ENCODE peak calls at places on chromosomes 13 and 19, in eight cellular contexts. N is lower lobe of right lung, P is upper lobe of right lung, U is IMR-90, S is fibroblast of lung, A is trophoblast cell, X is esophagus squamous epithelium, I is adrenal gland. K is an unnamed sample. For H3K4me1, the result is how much of the 10 kb centered on the place peaks cover.

GRCh38 chr13:39201075-39201630 is 162.9 kb downstream of the NHLRC3 start:
- DNase-seq in P (no peak), N (no peak), I (no peak), S (no peak), U (no peak), A (no peak), X (no peak), K (peak)

GRCh38 chr13:43804461-43805070 is 17.8 kb upstream of the ENOX1 start:
- DNase-seq in X (no peak), N (no peak), S (peak), A (peak), I (no peak), P (no peak), U (peak), K (no peak)

GRCh38 chr19:41886761-41887710 is 4.1 kb downstream of the ARHGEF1 start:
- DNase-seq in I (no peak), P (no peak), N (no peak), X (no peak), A (no peak), S (no peak), U (no peak), K (no peak)

GRCh38 chr13:113742000-113742441 is 17.0 kb upstream of the TMEM255B start:
- DNase-seq in A (no peak), X (no peak), S (peak), P (peak), U (peak), N (peak), I (no peak), K (no peak)

GRCh38 chr19:49590971-49591730 is at the start of gene PRR12:
- DNase-seq in U (peak), N (peak), P (peak), X (no peak), A (peak), S (peak), I (peak), K (peak)

GRCh38 chr19:56403764-56404704 is at the start of gene ZNF583:
- DNase-seq in I (peak), P (peak), S (peak), X (peak), U (peak), N (peak), A (peak), K (peak)

GRCh38 chr19:33442706-33443105 is 69.2 kb downstream of the CEBPG start:
- DNase-seq in X (no peak), A (no peak), S (no peak), U (no peak), P (peak), I (no peak), N (peak), K (no peak)

GRCh38 chr13:34941835-34942731 is at the start of gene NBEA:
- DNase-seq in X (peak), U (peak), N (peak), I (peak), P (peak), S (peak), A (peak), K (peak)

GRCh38 chr13:94764576-94765321 is 52.4 kb upstream of the SOX21 start:
- DNase-seq in S (no peak), N (no peak), I (no peak), X (no peak), A (no peak), U (no peak), P (no peak), K (no peak)

GRCh38 chr19:19464339-19465098 is 50.8 kb downstream of the TSSK6 start:
- DNase-seq in U (peak), X (no peak), N (peak), P (no peak), S (peak), A (peak), I (peak), K (no peak)

GRCh38 chr13:36163809-36164308 is 32.7 kb upstream of the DCLK1 start:
- DNase-seq in P (peak), I (no peak), X (no peak), N (peak), S (peak), A (no peak), U (peak), K (peak)

GRCh38 chr13:64553411-64554129 is 2676.6 kb downstream of the PCDH9 start:
- DNase-seq in I (no peak), S (no peak), N (no peak), P (no peak), X (no peak), A (no peak), U (peak), K (no peak)

GRCh38 chr13:61276401-61276800 is 139.2 kb downstream of the PCDH20 start:
- DNase-seq in I (no peak), P (no peak), S (no peak), X (no peak), N (no peak), U (no peak), A (no peak), K (no peak)

GRCh38 chr13:33940898-33941297 is 122.9 kb downstream of the RFC3 start:
- DNase-seq in S (no peak), P (no peak), A (peak), U (peak), X (no peak), N (no peak), I (no peak), K (no peak)

GRCh38 chr19:39413903-39414608 is 1.6 kb downstream of the PLEKHG2 start:
- DNase-seq in S (peak), I (peak), U (peak), N (no peak), A (no peak), X (no peak), P (peak), K (no peak)

GRCh38 chr13:73481265-73481664 is 422.5 kb downstream of the KLF5 start:
- DNase-seq in U (no peak), I (no peak), X (no peak), S (no peak), A (no peak), N (no peak), P (no peak), K (no peak)

GRCh38 chr13:60448907-60449510 is 52.0 kb downstream of the TDRD3 start:
- DNase-seq in X (no peak), N (no peak), P (no peak), U (peak), S (peak), A (no peak), I (no peak), K (no peak)

GRCh38 chr13:104301216-104301975 is 1235.2 kb upstream of the SLC10A2 start:
- DNase-seq in A (no peak), U (peak), N (no peak), P (no peak), X (no peak), I (no peak), S (peak), K (no peak)

GRCh38 chr19:31092189-31092753 is 257.0 kb downstream of the TSHZ3 start:
- DNase-seq in P (no peak), S (no peak), I (peak), N (no peak), A (no peak), X (no peak), U (no peak), K (no peak)

GRCh38 chr13:79392882-79393563 is 13.0 kb downstream of the RBM26 start:
- DNase-seq in N (no peak), A (no peak), I (no peak), X (no peak), U (peak), P (no peak), S (peak), K (no peak)

GRCh38 chr13:71871844-71872243 is 4.8 kb upstream of the DACH1 start:
- DNase-seq in S (no peak), U (no peak), A (no peak), I (no peak), N (no peak), P (no peak), X (no peak), K (no peak)

GRCh38 chr13:101554420-101555125 is 102.1 kb downstream of the ITGBL1 start:
- DNase-seq in N (no peak), P (no peak), S (no peak), U (no peak), X (no peak), A (no peak), I (no peak), K (no peak)

GRCh38 chr13:111031531-111031961 is 83.6 kb upstream of the ARHGEF7 start:
- DNase-seq in S (peak), X (no peak), U (peak), I (peak), A (peak), P (no peak), N (no peak), K (no peak)

GRCh38 chr13:110546933-110547332 is 14.6 kb downstream of the RAB20 start:
- DNase-seq in I (peak), S (peak), U (peak), A (peak), N (peak), P (peak), X (peak), K (peak)

GRCh38 chr13:60412909-60413616 is 16.0 kb downstream of the TDRD3 start:
- DNase-seq in I (no peak), N (no peak), U (no peak), A (no peak), X (no peak), P (no peak), S (no peak), K (no peak)

GRCh38 chr19:42201489-42202289 is 15.8 kb downstream of the DEDD2 start:
- DNase-seq in U (no peak), I (peak), S (no peak), N (peak), X (no peak), A (no peak), P (peak), K (peak)

GRCh38 chr19:17706750-17707181 is 12.5 kb upstream of the MAP1S start:
- DNase-seq in S (peak), N (no peak), A (no peak), I (no peak), U (peak), P (no peak), X (no peak), K (no peak)

GRCh38 chr19:21823224-21823623 is 12.8 kb downstream of the ZNF43 start:
- DNase-seq in S (no peak), X (no peak), A (no peak), N (no peak), I (no peak), P (no peak), U (no peak), K (no peak)

GRCh38 chr19:29364224-29364726 is 151.3 kb upstream of the UQCRFS1 start:
- DNase-seq in N (no peak), U (no peak), S (no peak), P (no peak), I (no peak), A (no peak), X (no peak), K (no peak)

GRCh38 chr13:23969672-23970071 is 72.4 kb upstream of the C1QTNF9B start:
- DNase-seq in A (peak), U (peak), S (peak), P (no peak), I (no peak), X (no peak), N (no peak), K (no peak)

GRCh38 chr19:2038284-2039081 is 12.6 kb downstream of the MKNK2 start:
- DNase-seq in U (no peak), A (no peak), N (no peak), S (no peak), I (peak), P (peak), X (no peak), K (no peak)

GRCh38 chr19:29467824-29468401 is 57.9 kb upstream of the VSTM2B start:
- DNase-seq in X (no peak), A (peak), I (no peak), P (no peak), S (no peak), U (peak), N (no peak), K (no peak)

GRCh38 chr13:97600438-97601080 is 166.6 kb downstream of the RAP2A start:
- DNase-seq in P (no peak), N (no peak), X (no peak), A (peak), I (no peak), U (peak), S (peak), K (no peak)

GRCh38 chr19:16457195-16457953 is 14.4 kb downstream of the EPS15L1 start:
- DNase-seq in I (no peak), S (peak), P (no peak), X (no peak), A (no peak), U (peak), N (peak), K (peak)

GRCh38 chr13:95660981-95661581 is 15.9 kb upstream of the DNAJC3 start:
- DNase-seq in S (peak), X (no peak), N (no peak), U (peak), I (peak), A (no peak), P (no peak), K (no peak)

GRCh38 chr19:4103073-4103418 is 20.9 kb downstream of the MAP2K2 start:
- DNase-seq in U (no peak), X (no peak), I (no peak), P (no peak), S (peak), N (no peak), A (no peak), K (no peak)

GRCh38 chr19:6577410-6578125 is 13.4 kb downstream of the CD70 start:
- DNase-seq in I (peak), A (no peak), S (peak), X (no peak), N (no peak), U (no peak), P (no peak), K (no peak)
- H3K4me1 ChIP-seq in I (under half), A (under half), S (under half), X (under half), N (under half), U (under half), P (under half), K (under half)

DNA sequence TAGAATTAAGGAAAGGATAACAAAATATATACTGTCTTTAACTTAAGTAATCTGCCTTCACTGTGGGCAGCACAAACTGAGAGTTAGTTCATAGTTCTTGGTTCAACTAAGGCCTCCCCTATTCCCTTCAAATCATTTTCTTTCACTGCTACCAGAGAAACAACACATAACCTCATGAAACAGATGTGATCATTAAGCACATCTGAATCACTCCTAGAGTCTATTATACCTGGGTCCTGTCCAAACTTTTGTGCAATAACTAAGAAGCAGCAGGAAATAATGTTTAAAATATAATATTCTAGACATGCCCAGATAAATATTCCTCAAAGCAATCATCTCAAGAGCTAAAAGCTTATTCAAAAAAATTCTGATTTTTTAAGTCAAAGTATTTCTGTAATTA is 62.9 kb downstream of the ZC3H13 start:
- DNase-seq in I (no peak), P (no peak), A (no peak), U (peak), X (no peak), S (peak), N (no peak), K (no peak)
- H3K4me1 ChIP-seq in I (under half), P (under half), A (under half), U (under half), X (under half), S (under half), N (under half), K (under half)

GRCh38 chr19:47615230-47615629 is 6.3 kb downstream of the BICRA start:
- DNase-seq in S (no peak), A (no peak), N (no peak), P (no peak), I (no peak), X (no peak), U (no peak), K (no peak)
- H3K4me1 ChIP-seq in S (under half), A (under half), N (half or more), P (under half), I (under half), X (under half), U (under half), K (under half)

GRCh38 chr13:99659234-99659633 is 158.0 kb downstream of the TM9SF2 start:
- DNase-seq in S (no peak), P (no peak), N (no peak), U (no peak), A (no peak), I (no peak), X (no peak), K (no peak)
- H3K4me1 ChIP-seq in S (under half), P (under half), N (under half), U (under half), A (under half), I (under half), X (under half), K (under half)

GRCh38 chr19:10335149-10336053 is 2.1 kb upstream of the RAVER1 start:
- DNase-seq in S (no peak), U (no peak), P (no peak), N (no peak), X (no peak), A (no peak), I (no peak), K (no peak)
- H3K4me1 ChIP-seq in S (under half), U (under half), P (under half), N (under half), X (under half), A (under half), I (under half), K (under half)

GRCh38 chr13:40992678-40993077 is 26.4 kb downstream of the ELF1 start:
- DNase-seq in N (no peak), P (no peak), A (no peak), U (no peak), S (no peak), X (no peak), I (no peak), K (no peak)
- H3K4me1 ChIP-seq in N (under half), P (under half), A (under half), U (under half), S (under half), X (under half), I (under half), K (under half)

DNA sequence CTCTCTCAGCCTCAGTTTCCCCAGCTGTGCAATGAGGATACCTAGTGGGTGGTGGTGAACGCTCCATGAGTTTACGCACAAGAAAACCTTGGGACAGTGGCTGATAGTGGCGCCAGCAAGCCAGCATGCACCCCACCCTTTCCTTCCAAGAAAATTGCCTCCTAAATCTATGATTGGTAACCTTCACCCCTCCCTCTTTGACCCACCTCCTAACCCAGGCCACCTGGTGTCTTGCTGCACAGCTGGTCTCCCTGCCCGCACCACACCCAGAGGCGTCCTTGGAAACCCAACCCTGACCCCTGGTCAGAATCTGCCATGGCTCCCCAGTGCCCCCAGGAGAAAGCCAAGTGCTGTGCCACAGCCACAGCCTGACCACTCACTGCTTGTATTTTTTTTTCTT is 22.8 kb upstream of the BCL3 start:
- DNase-seq in I (no peak), S (no peak), N (no peak), A (no peak), P (peak), X (no peak), U (no peak), K (peak)
- H3K4me1 ChIP-seq in I (under half), S (under half), N (half or more), A (under half), P (under half), X (under half), U (under half), K (under half)

GRCh38 chr19:51166846-51167490 is 24.9 kb downstream of the SIGLEC7 start:
- DNase-seq in X (no peak), U (no peak), A (no peak), P (no peak), I (peak), S (no peak), N (peak), K (peak)
- H3K4me1 ChIP-seq in X (under half), U (under half), A (under half), P (under half), I (under half), S (under half), N (under half), K (under half)